ENCODE peak calls at places on chromosomes 3 and 15, in four cellular contexts. Y is IMR-90, E is heart left ventricle, Z is cardiac muscle cell. F is an unnamed sample.

GRCh38 chr15:66898656-66899402 is 166.6 kb upstream of the SMAD3 start:
- DNase-seq in Z (no peak), E (peak), Y (no peak), F (no peak)

GRCh38 chr15:28873585-28874139 is 12.1 kb upstream of the APBA2 start:
- DNase-seq in E (no peak), Z (no peak), Y (no peak), F (no peak)

GRCh38 chr15:31975446-31976229 is 54.7 kb upstream of the CHRNA7 start:
- DNase-seq in Y (no peak), E (no peak), Z (no peak), F (peak)

GRCh38 chr3:154182975-154183374 is 61.8 kb downstream of the ARHGEF26 start:
- DNase-seq in Y (no peak), E (no peak), Z (no peak), F (no peak)

GRCh38 chr15:57526076-57526475 is 65.6 kb upstream of the MYZAP start:
- DNase-seq in Y (peak), E (no peak), Z (no peak), F (no peak)

GRCh38 chr15:66210684-66211083 is 42.9 kb downstream of the MEGF11 start:
- DNase-seq in Y (no peak), Z (no peak), E (no peak), F (no peak)

GRCh38 chr3:155548194-155548593 is 196.7 kb downstream of the PLCH1 start:
- DNase-seq in E (no peak), Z (no peak), Y (no peak), F (no peak)

GRCh38 chr3:119884161-119884557 is 102.3 kb downstream of the NR1I2 start:
- DNase-seq in Y (no peak), Z (no peak), E (no peak), F (no peak)

GRCh38 chr3:113697192-113698090 is 999 bp upstream of the USF3 start:
- DNase-seq in E (peak), Z (peak), Y (peak), F (peak)

GRCh38 chr3:73805435-73805834 is 180.7 kb upstream of the PDZRN3 start:
- DNase-seq in Y (no peak), E (peak), Z (peak), F (no peak)

GRCh38 chr3:10142707-10143560 is 1.4 kb downstream of the VHL start:
- DNase-seq in Z (peak), E (no peak), Y (no peak), F (no peak)

GRCh38 chr15:36469567-36469966 is 109.9 kb upstream of the CDIN1 start:
- DNase-seq in Y (peak), E (no peak), Z (peak), F (peak)

GRCh38 chr3:62370112-62371031 is 3.0 kb downstream of the FEZF2 start:
- DNase-seq in Y (no peak), E (no peak), Z (no peak), F (no peak)

GRCh38 chr15:100703032-100703578 is 100.7 kb downstream of the ASB7 start:
- DNase-seq in E (no peak), Z (peak), Y (peak), F (peak)

GRCh38 chr3:87333393-87333892 is 57.1 kb upstream of the POU1F1 start:
- DNase-seq in E (no peak), Z (peak), Y (peak), F (peak)

GRCh38 chr3:147915057-147915456 is 505.9 kb downstream of the ZIC1 start:
- DNase-seq in Y (peak), E (no peak), Z (peak), F (peak)

GRCh38 chr3:186871403-186871924 is 29.0 kb downstream of the ADIPOQ start:
- DNase-seq in Y (no peak), Z (peak), E (no peak), F (no peak)

GRCh38 chr15:35013370-35013769 is 25.3 kb upstream of the ZNF770 start:
- DNase-seq in Y (peak), Z (peak), E (no peak), F (no peak)

GRCh38 chr15:58115692-58116091 is 22.5 kb upstream of the AQP9 start:
- DNase-seq in Z (peak), E (no peak), Y (no peak), F (peak)

GRCh38 chr15:70281261-70281810 is 183.6 kb upstream of the TLE3 start:
- DNase-seq in Z (no peak), Y (no peak), E (no peak), F (no peak)

GRCh38 chr3:99927651-99928390 is 110.2 kb downstream of the CMSS1 start:
- DNase-seq in E (no peak), Z (no peak), Y (no peak), F (no peak)

GRCh38 chr15:77738441-77739437 is 106.0 kb upstream of the LINGO1 start:
- DNase-seq in Z (no peak), E (no peak), Y (no peak), F (no peak)

GRCh38 chr15:34927726-34928125 is 41.8 kb downstream of the AQR start:
- DNase-seq in Y (no peak), E (no peak), Z (peak), F (no peak)

GRCh38 chr3:105790534-105790933 is 78.3 kb downstream of the CBLB start:
- DNase-seq in E (no peak), Y (no peak), Z (peak), F (no peak)

GRCh38 chr15:38991126-38991525 is 426.5 kb upstream of the RASGRP1 start:
- DNase-seq in Z (peak), E (no peak), Y (peak), F (peak)

GRCh38 chr15:61155741-61156700 is 73.1 kb downstream of the RORA start:
- DNase-seq in E (peak), Y (no peak), Z (peak), F (peak)

GRCh38 chr15:82533801-82534200 is 6.5 kb downstream of the RPS17 start:
- DNase-seq in E (no peak), Y (no peak), Z (no peak), F (no peak)

GRCh38 chr15:98666841-98667240 is 18.5 kb downstream of the IGF1R start:
- DNase-seq in Y (no peak), Z (no peak), E (no peak), F (no peak)

GRCh38 chr3:184230081-184230602 is 757 bp downstream of the VWA5B2 start:
- DNase-seq in E (no peak), Y (no peak), Z (no peak), F (no peak)

GRCh38 chr15:71653986-71654713 is 156.2 kb upstream of the NR2E3 start:
- DNase-seq in E (no peak), Z (no peak), Y (no peak), F (no peak)

GRCh38 chr15:50344006-50344464 is 11.0 kb downstream of the GABPB1 start:
- DNase-seq in Y (no peak), Z (no peak), E (no peak), F (no peak)

GRCh38 chr3:50204804-50205718 is at the start of gene SLC38A3:
- DNase-seq in E (peak), Z (no peak), Y (no peak), F (no peak)

GRCh38 chr15:66698318-66698961 is 3.6 kb upstream of the SMAD6 start:
- DNase-seq in Y (peak), E (peak), Z (peak), F (peak)

GRCh38 chr15:38053786-38054185 is 119.3 kb downstream of the TMCO5A start:
- DNase-seq in Y (peak), Z (no peak), E (no peak), F (peak)

GRCh38 chr15:77030928-77031375 is 36.0 kb downstream of the PSTPIP1 start:
- DNase-seq in E (peak), Z (no peak), Y (no peak), F (no peak)

GRCh38 chr3:101195951-101196713 is 124.2 kb downstream of the IMPG2 start:
- DNase-seq in Z (peak), E (no peak), Y (peak), F (peak)

GRCh38 chr15:81531141-81531592 is 157.2 kb upstream of the TMC3 start:
- DNase-seq in E (no peak), Y (peak), Z (peak), F (peak)

GRCh38 chr3:58383904-58384303 is 49.7 kb downstream of the PDHB start:
- DNase-seq in Z (peak), E (no peak), Y (peak), F (peak)

GRCh38 chr3:58383476-58383875 is 50.2 kb downstream of the PDHB start:
- DNase-seq in E (no peak), Y (peak), Z (peak), F (peak)

GRCh38 chr3:58387650-58388546 is 45.7 kb downstream of the PDHB start:
- DNase-seq in E (no peak), Y (no peak), Z (no peak), F (no peak)

GRCh38 chr3:58386966-58387365 is 46.7 kb downstream of the PDHB start:
- DNase-seq in E (peak), Z (peak), Y (peak), F (peak)

DNA sequence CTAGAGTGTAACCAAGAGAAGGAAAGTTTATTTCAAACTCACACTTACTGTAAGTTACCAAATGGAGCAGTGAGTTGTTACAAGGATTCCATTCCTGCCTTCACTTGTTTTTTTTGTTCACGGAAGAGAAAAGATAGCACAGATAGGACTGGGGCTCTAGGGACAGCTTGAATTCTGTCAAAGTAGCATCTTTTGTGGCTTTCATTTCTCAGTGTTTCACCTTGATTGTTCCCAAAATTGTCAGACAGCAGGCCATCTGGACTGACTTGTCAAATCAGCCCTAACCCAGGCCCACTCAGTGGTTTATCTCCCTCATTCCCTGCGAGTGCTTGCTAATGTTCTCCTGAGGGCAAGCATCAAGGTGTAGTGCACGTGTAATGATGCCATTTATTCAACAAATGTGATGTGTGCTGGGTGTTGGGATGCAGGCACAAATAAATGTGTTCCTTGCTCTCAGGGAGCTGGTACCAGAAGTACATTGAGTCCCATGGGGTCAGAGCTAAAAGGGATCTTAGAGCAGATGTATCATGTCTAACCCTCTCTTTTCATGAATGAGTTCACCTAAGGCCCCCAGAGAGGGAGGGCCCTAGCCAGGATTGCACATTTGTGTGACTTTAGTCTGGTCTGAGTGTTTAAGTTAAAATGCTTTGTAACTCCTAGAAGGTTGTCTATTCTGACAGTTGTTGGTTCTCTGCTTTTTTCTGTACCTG is 49.1 kb downstream of the PDHB start:
- DNase-seq in Y (peak), Z (no peak), E (no peak), F (no peak)
- H3K27ac ChIP-seq in Y (peak), Z (no peak), E (no peak), F (peak)

GRCh38 chr3:42229942-42230688 is 35.9 kb downstream of the CCK start:
- DNase-seq in Y (peak), E (no peak), Z (peak), F (peak)
- H3K27ac ChIP-seq in Y (no peak), E (no peak), Z (no peak), F (no peak)

GRCh38 chr3:171732741-171733140 is 77.5 kb downstream of the PLD1 start:
- DNase-seq in Z (no peak), E (no peak), Y (no peak), F (no peak)

GRCh38 chr3:171733561-171733960 is 76.7 kb downstream of the PLD1 start:
- DNase-seq in Z (no peak), E (no peak), Y (no peak), F (no peak)

DNA sequence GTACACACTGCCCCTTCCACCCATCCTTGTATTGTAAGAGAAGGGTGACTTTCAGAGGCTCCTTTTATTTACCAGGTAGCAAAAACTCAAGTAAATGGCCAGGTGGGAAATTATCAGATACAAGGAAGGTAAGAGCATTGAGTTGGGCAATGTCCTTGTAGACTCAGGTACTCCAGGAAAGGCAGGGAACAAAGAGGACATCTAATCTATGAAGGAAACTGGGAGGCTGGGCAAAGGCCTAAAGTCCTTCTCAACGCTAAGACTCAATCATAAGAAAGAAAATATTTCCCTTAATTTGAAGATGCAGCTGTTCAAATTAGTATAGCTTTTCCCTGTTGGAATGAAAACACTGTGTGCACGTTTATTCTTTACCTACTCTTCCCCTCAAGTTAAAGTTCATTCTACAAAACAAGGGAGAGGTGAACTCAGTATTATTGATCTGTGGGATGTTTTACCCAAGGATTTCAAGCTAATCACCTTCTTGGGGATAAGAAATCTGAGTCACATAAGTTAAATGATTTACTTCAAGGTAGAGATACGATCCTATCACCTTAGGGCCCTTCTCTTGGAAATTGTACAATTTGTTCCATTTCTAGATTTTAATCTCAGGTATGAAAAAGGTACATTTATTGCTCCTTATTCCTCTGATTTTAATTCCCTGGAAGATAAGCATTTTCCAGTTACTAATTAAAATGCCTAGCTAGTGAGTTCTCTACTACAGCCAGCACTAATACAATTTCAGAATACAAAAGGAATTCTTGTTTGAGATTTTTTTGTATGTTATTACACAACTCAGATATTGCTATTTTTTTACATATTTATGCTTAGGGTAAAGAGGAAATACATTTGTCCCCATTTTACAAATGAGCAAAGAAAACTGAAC is 80.6 kb downstream of the PLD1 start:
- DNase-seq in Z (no peak), Y (no peak), E (no peak), F (no peak)
- H3K27ac ChIP-seq in Z (no peak), Y (no peak), E (no peak), F (no peak)

GRCh38 chr3:55729546-55729945 is 242.4 kb upstream of the WNT5A start:
- DNase-seq in Y (no peak), Z (no peak), E (no peak), F (no peak)
- H3K27ac ChIP-seq in Y (no peak), Z (no peak), E (no peak), F (no peak)

GRCh38 chr3:46325645-46326300 is 28.1 kb upstream of the CCR2 start:
- DNase-seq in Z (no peak), Y (no peak), E (no peak), F (no peak)
- H3K27ac ChIP-seq in Z (no peak), Y (no peak), E (no peak), F (no peak)

GRCh38 chr3:132626955-132627354 is 29.9 kb downstream of the ACKR4 start:
- DNase-seq in E (no peak), Z (no peak), Y (no peak), F (no peak)

GRCh38 chr3:132629928-132630327 is 29.7 kb downstream of the ACAD11 start:
- DNase-seq in E (no peak), Z (peak), Y (peak), F (peak)

GRCh38 chr3:132630612-132631011 is 29.0 kb downstream of the ACAD11 start:
- DNase-seq in E (no peak), Y (no peak), Z (no peak), F (no peak)

GRCh38 chr3:132625613-132626012 is 28.5 kb downstream of the ACKR4 start:
- DNase-seq in E (no peak), Y (no peak), Z (no peak), F (no peak)

DNA sequence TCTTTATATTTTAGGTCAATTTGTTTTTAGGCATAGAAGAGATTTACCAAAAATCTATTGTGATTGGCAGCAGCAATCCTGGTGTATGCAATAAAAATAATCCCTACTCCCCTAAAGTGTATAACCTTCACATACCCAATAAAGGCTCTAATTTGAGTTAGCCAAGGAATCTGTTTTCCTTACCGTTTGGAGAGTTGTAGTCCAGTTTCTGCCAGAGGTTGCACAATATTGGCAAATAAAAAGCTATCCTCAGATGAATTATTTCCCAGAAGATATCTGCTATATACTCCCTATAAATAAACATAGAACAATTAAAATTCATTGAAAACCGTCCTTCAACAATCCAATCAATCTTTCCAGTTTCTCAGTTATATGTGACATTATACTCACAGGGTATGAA is 31.1 kb downstream of the ACKR4 start:
- DNase-seq in Z (peak), E (no peak), Y (no peak), F (peak)
- H3K27ac ChIP-seq in Z (no peak), E (no peak), Y (no peak), F (no peak)

GRCh38 chr15:75140080-75140879 is 61.4 kb upstream of the C15orf39 start:
- DNase-seq in Z (peak), Y (no peak), E (no peak), F (no peak)

GRCh38 chr15:75138016-75138999 is 63.4 kb upstream of the C15orf39 start:
- DNase-seq in Z (peak), Y (peak), E (no peak), F (no peak)

GRCh38 chr15:75134748-75135147 is 66.9 kb upstream of the C15orf39 start:
- DNase-seq in Y (no peak), Z (no peak), E (no peak), F (no peak)

GRCh38 chr15:75136758-75137157 is 64.9 kb upstream of the C15orf39 start:
- DNase-seq in Y (no peak), E (no peak), Z (no peak), F (no peak)

DNA sequence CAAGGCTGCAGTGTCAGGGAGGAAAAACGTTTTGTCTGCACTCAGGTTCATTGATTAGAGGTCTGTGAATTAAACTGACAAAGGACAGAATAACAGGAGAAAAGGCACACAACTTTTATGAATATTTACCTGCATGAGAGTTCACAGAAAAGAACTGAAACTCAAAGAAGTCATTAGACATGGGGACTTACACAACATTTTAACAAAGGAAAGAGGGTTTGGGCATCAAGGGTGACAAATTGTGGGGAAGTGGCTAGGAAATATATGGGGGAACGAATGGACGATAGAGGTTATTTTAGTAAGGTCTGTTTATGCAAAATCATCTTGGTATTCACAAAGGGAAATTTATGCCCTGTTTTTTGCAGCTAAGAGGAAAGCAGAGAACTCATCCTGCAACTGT is 65.6 kb upstream of the C15orf39 start:
- DNase-seq in Y (no peak), Z (no peak), E (no peak), F (no peak)
- H3K27ac ChIP-seq in Y (no peak), Z (no peak), E (no peak), F (no peak)

DNA sequence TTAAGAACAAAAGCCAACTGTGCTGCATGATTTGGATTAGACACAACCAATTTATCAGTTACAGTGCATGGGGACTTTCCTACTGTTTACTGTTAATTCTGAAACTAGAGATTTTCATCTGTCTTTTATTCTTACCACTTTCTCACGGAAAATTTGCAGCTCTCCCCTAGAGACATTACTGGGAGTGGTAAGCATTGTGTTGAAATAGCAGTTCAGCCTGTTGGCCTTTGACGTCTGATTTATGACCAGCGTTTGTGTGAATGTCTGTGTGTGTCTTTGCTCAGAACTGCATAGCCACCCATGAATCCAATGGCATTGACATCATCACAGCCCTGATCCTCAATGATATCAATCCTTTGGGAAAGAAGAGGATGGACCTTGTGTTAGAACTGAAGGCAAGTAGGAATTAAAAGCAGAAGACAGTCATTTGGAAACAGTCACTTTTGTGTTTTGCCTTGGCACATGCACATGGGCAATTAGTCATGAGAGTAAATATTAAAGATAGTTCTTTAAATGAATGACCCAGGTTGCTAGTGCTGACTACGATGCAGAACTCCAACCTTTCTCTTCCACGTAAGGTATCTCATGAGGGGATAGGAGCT is 202.2 kb upstream of the BHLHE40 start:
- DNase-seq in Z (peak), Y (no peak), E (no peak), F (peak)
- H3K27ac ChIP-seq in Z (no peak), Y (no peak), E (no peak), F (no peak)